ENCODE peak calls at places on chromosome 10, in eight cellular contexts. O is PC-3, M is HCT116, H is GM23248, R is neural progenitor cell, J is GM23338, F is MM.1S, Z is OCI-LY7. N is an unnamed sample.

GRCh38 chr10:16788125-16788524 is 29.1 kb downstream of the RSU1 start:
- DNase-seq in O (no peak), M (no peak), H (no peak), R (no peak), J (no peak), F (no peak), Z (no peak), N (no peak)

GRCh38 chr10:60282771-60283353 is 106.8 kb downstream of the ANK3 start:
- DNase-seq in O (peak), M (no peak), H (peak), R (no peak), J (no peak), F (no peak), Z (peak), N (peak)

GRCh38 chr10:26215923-26216576 is 524 bp upstream of the GAD2 start:
- DNase-seq in O (no peak), M (no peak), H (peak), R (peak), J (peak), F (no peak), Z (no peak), N (peak)

GRCh38 chr10:103502849-103503660 is 9.6 kb downstream of the NEURL1 start:
- DNase-seq in O (no peak), M (no peak), H (no peak), R (peak), J (no peak), F (no peak), Z (no peak), N (no peak)

GRCh38 chr10:46229144-46229563 is 57.6 kb upstream of the ANTXRL start:
- DNase-seq in O (no peak), M (no peak), H (peak), R (peak), J (peak), F (peak), Z (peak), N (peak)

GRCh38 chr10:110755781-110756180 is 111.6 kb downstream of the RBM20 start:
- DNase-seq in O (no peak), M (no peak), H (peak), R (no peak), J (no peak), F (no peak), Z (no peak), N (no peak)

GRCh38 chr10:95408931-95409873 is 118.4 kb upstream of the PDLIM1 start:
- DNase-seq in O (peak), M (no peak), H (peak), R (peak), J (peak), F (no peak), Z (no peak), N (no peak)

GRCh38 chr10:75497997-75498797 is 66.8 kb downstream of the LRMDA start:
- DNase-seq in O (peak), M (peak), H (peak), R (no peak), J (no peak), F (no peak), Z (no peak), N (peak)

GRCh38 chr10:26790596-26790995 is 70.2 kb downstream of the ABI1 start:
- DNase-seq in O (peak), M (no peak), H (peak), R (no peak), J (no peak), F (no peak), Z (no peak), N (no peak)

GRCh38 chr10:80554050-80554449 is 16.3 kb downstream of the SH2D4B start:
- DNase-seq in O (no peak), M (no peak), H (no peak), R (no peak), J (no peak), F (no peak), Z (no peak), N (no peak)

GRCh38 chr10:58608826-58609225 is 96.2 kb downstream of the BICC1 start:
- DNase-seq in O (no peak), M (no peak), H (peak), R (no peak), J (no peak), F (no peak), Z (no peak), N (no peak)

GRCh38 chr10:47419421-47419820 is 35.3 kb upstream of the ZNF488 start:
- DNase-seq in O (no peak), M (no peak), H (no peak), R (no peak), J (no peak), F (no peak), Z (no peak), N (no peak)

GRCh38 chr10:33301097-33301789 is 33.2 kb downstream of the NRP1 start:
- DNase-seq in O (no peak), M (no peak), H (no peak), R (no peak), J (no peak), F (no peak), Z (no peak), N (no peak)

GRCh38 chr10:118615888-118616287 is 20.4 kb upstream of the PRLHR start:
- DNase-seq in O (peak), M (peak), H (peak), R (no peak), J (peak), F (no peak), Z (no peak), N (no peak)

GRCh38 chr10:14758994-14759664 is 15.6 kb downstream of the FAM107B start:
- DNase-seq in O (peak), M (peak), H (no peak), R (no peak), J (no peak), F (no peak), Z (peak), N (no peak)

GRCh38 chr10:73894245-73894971 is 16.5 kb upstream of the PLAU start:
- DNase-seq in O (peak), M (no peak), H (peak), R (no peak), J (no peak), F (no peak), Z (no peak), N (no peak)

GRCh38 chr10:34739915-34740314 is 75.2 kb downstream of the PARD3 start:
- DNase-seq in O (no peak), M (no peak), H (peak), R (peak), J (peak), F (peak), Z (no peak), N (peak)

GRCh38 chr10:50604049-50604640 is 19.6 kb downstream of the SGMS1 start:
- DNase-seq in O (peak), M (no peak), H (peak), R (no peak), J (no peak), F (peak), Z (peak), N (no peak)

GRCh38 chr10:93999401-93999851 is 5.7 kb downstream of the PLCE1 start:
- DNase-seq in O (no peak), M (no peak), H (peak), R (peak), J (peak), F (no peak), Z (no peak), N (peak)

GRCh38 chr10:18649364-18649959 is 1.9 kb downstream of the NSUN6 start:
- DNase-seq in O (no peak), M (no peak), H (no peak), R (no peak), J (no peak), F (no peak), Z (peak), N (no peak)

GRCh38 chr10:78559514-78560392 is 509.0 kb upstream of the ZMIZ1 start:
- DNase-seq in O (no peak), M (no peak), H (no peak), R (peak), J (peak), F (no peak), Z (no peak), N (no peak)

GRCh38 chr10:111077715-111078504 is 1.1 kb downstream of the ADRA2A start:
- DNase-seq in O (no peak), M (no peak), H (peak), R (peak), J (peak), F (no peak), Z (no peak), N (peak)

GRCh38 chr10:79399242-79399831 is 46.1 kb downstream of the ZCCHC24 start:
- DNase-seq in O (no peak), M (no peak), H (peak), R (peak), J (peak), F (no peak), Z (no peak), N (peak)

GRCh38 chr10:48938990-48939536 is 577 bp downstream of the LRRC18 start:
- DNase-seq in O (no peak), M (no peak), H (no peak), R (no peak), J (no peak), F (no peak), Z (no peak), N (no peak)

GRCh38 chr10:50350366-50350765 is 99.0 kb upstream of the ASAH2 start:
- DNase-seq in O (no peak), M (no peak), H (no peak), R (no peak), J (no peak), F (no peak), Z (no peak), N (no peak)

GRCh38 chr10:63464402-63465292 is 1.1 kb downstream of the JMJD1C start:
- DNase-seq in O (peak), M (no peak), H (peak), R (no peak), J (no peak), F (no peak), Z (no peak), N (peak)

GRCh38 chr10:63628526-63629362 is 107.5 kb downstream of the REEP3 start:
- DNase-seq in O (no peak), M (peak), H (peak), R (peak), J (peak), F (peak), Z (peak), N (peak)

GRCh38 chr10:127046975-127047877 is 142.0 kb downstream of the DOCK1 start:
- DNase-seq in O (no peak), M (no peak), H (no peak), R (no peak), J (no peak), F (no peak), Z (no peak), N (no peak)

GRCh38 chr10:89466599-89467035 is 52.2 kb downstream of the IFIT5 start:
- DNase-seq in O (peak), M (peak), H (peak), R (peak), J (peak), F (no peak), Z (peak), N (peak)

GRCh38 chr10:125265579-125265955 is 105.2 kb upstream of the CTBP2 start:
- DNase-seq in O (peak), M (no peak), H (peak), R (no peak), J (no peak), F (no peak), Z (no peak), N (no peak)

GRCh38 chr10:112756118-112756512 is 193.9 kb upstream of the TCF7L2 start:
- DNase-seq in O (no peak), M (no peak), H (no peak), R (no peak), J (no peak), F (no peak), Z (no peak), N (no peak)

GRCh38 chr10:44636625-44637024 is 251.7 kb upstream of the CXCL12 start:
- DNase-seq in O (peak), M (no peak), H (no peak), R (no peak), J (no peak), F (no peak), Z (no peak), N (no peak)

GRCh38 chr10:13632407-13632806 is 45.6 kb downstream of the PRPF18 start:
- DNase-seq in O (no peak), M (no peak), H (no peak), R (no peak), J (no peak), F (no peak), Z (no peak), N (no peak)

GRCh38 chr10:102435529-102436233 is 3.3 kb upstream of the CUEDC2 start:
- DNase-seq in O (no peak), M (no peak), H (peak), R (no peak), J (peak), F (no peak), Z (no peak), N (peak)

DNA sequence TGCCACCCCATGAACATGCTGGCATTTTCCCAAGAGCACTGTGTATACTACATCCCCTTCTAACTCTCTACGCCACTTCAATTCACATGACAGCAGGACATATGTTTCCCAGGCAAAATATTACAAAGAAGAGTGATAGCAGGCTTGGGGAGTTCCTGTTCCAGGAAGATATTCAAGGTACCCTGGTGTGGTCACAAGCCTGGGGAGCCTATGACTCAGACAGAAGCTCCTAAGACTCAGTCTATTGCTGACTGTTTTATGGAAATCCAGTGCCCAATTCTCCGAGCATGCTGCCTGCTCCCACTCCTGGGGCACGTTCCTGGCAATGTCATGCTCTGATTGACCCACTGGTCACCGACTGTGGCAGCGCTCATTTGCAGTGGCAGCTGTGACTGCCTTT is 23.5 kb upstream of the ABLIM1 start:
- DNase-seq in O (peak), M (peak), H (no peak), R (no peak), J (no peak), F (no peak), Z (no peak), N (no peak)
- TF ChIP-seq EZH2phosphoT487 in O (no peak), M (no peak), H (no peak), R (no peak), J (no peak), F (no peak), Z (no peak), N (no peak)

GRCh38 chr10:122291739-122292138 is 20.6 kb downstream of the BTBD16 start:
- DNase-seq in O (no peak), M (no peak), H (no peak), R (no peak), J (no peak), F (no peak), Z (no peak), N (no peak)
- TF ChIP-seq EZH2phosphoT487 in O (no peak), M (no peak), H (no peak), R (no peak), J (no peak), F (no peak), Z (no peak), N (no peak)

DNA sequence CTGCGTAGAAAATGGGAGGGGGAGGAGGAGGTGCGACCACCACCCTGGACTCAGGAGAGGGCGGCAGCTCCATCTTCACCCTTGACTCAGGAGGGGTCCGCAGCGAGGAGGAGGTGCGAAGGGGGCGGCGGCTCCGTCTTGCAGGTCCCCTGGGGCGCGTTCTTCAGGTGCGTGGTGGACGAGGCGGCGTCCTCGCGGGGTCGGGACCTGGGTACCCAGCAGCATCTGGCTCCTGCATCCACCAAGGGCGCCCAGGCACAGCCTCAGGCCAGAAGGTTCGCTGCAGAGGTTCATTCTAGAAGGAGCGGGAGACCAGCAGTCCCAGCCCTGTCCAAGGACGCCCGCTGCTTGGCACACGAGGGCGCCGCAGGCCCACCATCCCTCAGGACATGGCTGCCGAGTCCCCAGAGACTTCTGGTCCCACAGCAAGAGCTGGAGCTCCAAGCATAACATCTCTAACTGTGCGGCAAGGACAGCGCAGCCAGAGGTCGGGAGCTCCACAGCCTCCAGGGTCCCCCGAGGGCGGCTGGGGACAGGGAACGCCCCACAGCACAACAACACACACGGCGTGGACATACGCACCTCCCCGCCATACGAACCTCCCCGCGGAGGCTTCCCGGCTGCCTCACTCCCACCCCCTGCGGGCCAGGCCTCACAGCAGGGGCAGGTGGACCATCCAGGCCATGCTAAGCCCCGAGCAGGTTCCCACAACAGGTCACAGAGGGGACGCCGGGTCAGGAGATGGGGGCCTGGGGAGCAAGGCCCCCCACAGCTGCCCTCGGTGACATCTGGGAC is 16.8 kb upstream of the DPYSL4 start:
- DNase-seq in O (no peak), M (no peak), H (no peak), R (no peak), J (peak), F (no peak), Z (no peak), N (no peak)
- TF ChIP-seq EZH2phosphoT487 in O (no peak), M (no peak), H (no peak), R (no peak), J (no peak), F (no peak), Z (no peak), N (no peak)

GRCh38 chr10:87505366-87506113 is 847 bp downstream of the MINPP1 start:
- DNase-seq in O (peak), M (peak), H (peak), R (peak), J (peak), F (peak), Z (peak), N (peak)
- TF ChIP-seq EZH2phosphoT487 in O (no peak), M (no peak), H (no peak), R (no peak), J (no peak), F (no peak), Z (no peak), N (no peak)

DNA sequence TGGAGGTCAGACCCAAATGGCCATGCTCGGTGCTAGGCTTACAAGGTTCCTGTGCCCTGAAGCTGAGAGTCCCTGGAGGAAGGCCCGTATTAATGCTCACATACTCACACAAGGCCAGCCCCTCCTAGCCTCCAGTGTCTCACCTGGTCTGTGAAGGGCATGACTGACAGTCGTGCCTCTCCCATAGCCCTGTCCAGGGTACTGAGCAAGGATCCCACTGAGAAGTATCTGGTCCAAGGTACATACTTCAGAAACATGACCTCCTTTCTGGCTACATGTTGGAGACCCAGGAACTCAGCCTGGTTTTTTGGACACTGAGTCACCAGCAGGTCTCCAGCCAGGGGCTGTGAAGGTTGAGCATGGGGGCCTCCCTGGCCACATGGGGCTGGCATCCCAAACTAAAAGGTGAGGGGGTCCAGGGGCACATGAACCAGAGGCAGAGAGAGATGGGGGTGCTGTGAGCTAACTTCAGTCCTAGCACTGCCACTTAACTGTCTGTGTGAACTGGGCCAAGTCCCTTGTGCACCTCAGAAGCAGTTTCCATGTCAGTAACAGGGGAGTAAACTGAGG is 17.6 kb upstream of the RASGEF1A start:
- DNase-seq in O (peak), M (no peak), H (peak), R (peak), J (peak), F (peak), Z (peak), N (peak)
- TF ChIP-seq EZH2phosphoT487 in O (no peak), M (no peak), H (no peak), R (no peak), J (no peak), F (no peak), Z (no peak), N (no peak)

GRCh38 chr10:5587151-5588079 is 62.7 kb downstream of the CALML3 start:
- DNase-seq in O (no peak), M (no peak), H (no peak), R (no peak), J (no peak), F (no peak), Z (no peak), N (peak)

GRCh38 chr10:5588080-5588453 is 63.3 kb downstream of the CALML3 start:
- DNase-seq in O (no peak), M (no peak), H (no peak), R (no peak), J (no peak), F (no peak), Z (no peak), N (no peak)

GRCh38 chr10:5589071-5589962 is 64.6 kb downstream of the CALML3 start:
- DNase-seq in O (peak), M (no peak), H (no peak), R (no peak), J (no peak), F (peak), Z (peak), N (no peak)

GRCh38 chr10:5589963-5590511 is 65.3 kb downstream of the CALML3 start:
- DNase-seq in O (peak), M (no peak), H (peak), R (no peak), J (no peak), F (no peak), Z (peak), N (no peak)

DNA sequence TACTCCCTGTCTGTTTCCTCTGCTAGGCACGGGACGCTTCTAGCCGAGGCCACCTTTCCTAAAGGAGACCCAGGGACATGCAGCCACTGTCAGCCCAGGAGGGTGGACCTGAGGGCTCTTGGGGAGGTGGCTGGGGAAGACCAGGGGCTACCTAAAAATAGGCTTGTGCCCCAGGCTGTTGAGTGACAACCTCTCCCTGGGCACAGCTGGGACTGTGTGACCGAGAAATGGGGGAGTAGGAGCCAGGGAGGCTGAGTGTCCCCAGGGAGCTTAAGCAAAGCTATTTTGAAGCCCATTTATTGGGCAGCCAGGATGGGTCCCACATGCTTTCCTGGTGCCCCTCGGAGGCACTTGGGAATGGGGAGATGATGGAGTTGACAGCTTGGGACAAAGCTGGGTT is 63.8 kb downstream of the CALML3 start:
- DNase-seq in O (no peak), M (no peak), H (no peak), R (no peak), J (no peak), F (no peak), Z (no peak), N (no peak)
- TF ChIP-seq EZH2phosphoT487 in O (no peak), M (no peak), H (no peak), R (no peak), J (no peak), F (no peak), Z (no peak), N (no peak)

GRCh38 chr10:114413398-114413797 is 9.1 kb upstream of the AFAP1L2 start:
- DNase-seq in O (peak), M (peak), H (peak), R (no peak), J (no peak), F (no peak), Z (no peak), N (no peak)
- TF ChIP-seq EZH2phosphoT487 in O (no peak), M (no peak), H (no peak), R (no peak), J (no peak), F (no peak), Z (no peak), N (no peak)

N was measured in hepatocyte.